ENCODE peak calls at places on chromosomes 5 and 9, in five cellular contexts. One of them, this sample, is unnamed.

GRCh38 chr5:160342413-160342941 is 27.9 kb downstream of the C1QTNF2 start:
- DNase-seq in spleen: no peak
- DNase-seq in HCT116: no peak
- DNase-seq in upper lobe of left lung: no peak
- DNase-seq in breast epithelium: no peak
- DNase-seq in this sample: no peak

GRCh38 chr5:179293276-179293675 is 52.0 kb downstream of the ADAMTS2 start:
- DNase-seq in spleen: peak; percentile 47
- DNase-seq in HCT116: no peak
- DNase-seq in upper lobe of left lung: no peak
- DNase-seq in breast epithelium: no peak
- DNase-seq in this sample: no peak

GRCh38 chr5:1187234-1187949 is 14.0 kb upstream of the SLC6A19 start:
- DNase-seq in spleen: no peak
- DNase-seq in HCT116: no peak
- DNase-seq in upper lobe of left lung: peak; percentile 65
- DNase-seq in breast epithelium: no peak
- DNase-seq in this sample: no peak

GRCh38 chr9:77589046-77589795 is 58.9 kb downstream of the GNA14 start:
- DNase-seq in spleen: no peak
- DNase-seq in HCT116: no peak
- DNase-seq in upper lobe of left lung: no peak
- DNase-seq in breast epithelium: peak; percentile 19
- DNase-seq in this sample: no peak

GRCh38 chr5:139243425-139243965 is 45.3 kb upstream of the SIL1 start:
- DNase-seq in spleen: no peak
- DNase-seq in HCT116: no peak
- DNase-seq in upper lobe of left lung: no peak
- DNase-seq in breast epithelium: no peak
- DNase-seq in this sample: no peak

GRCh38 chr9:35912791-35913400 is 3.6 kb downstream of the SPAAR start:
- DNase-seq in spleen: no peak
- DNase-seq in HCT116: no peak
- DNase-seq in upper lobe of left lung: no peak
- DNase-seq in breast epithelium: no peak
- DNase-seq in this sample: no peak

GRCh38 chr9:34611251-34611810 is 566 bp downstream of the RPP25L start:
- DNase-seq in spleen: no peak
- DNase-seq in HCT116: no peak
- DNase-seq in upper lobe of left lung: no peak
- DNase-seq in breast epithelium: no peak
- DNase-seq in this sample: no peak

GRCh38 chr9:104991144-104991953 is 63.4 kb upstream of the ABCA1 start:
- DNase-seq in spleen: peak; percentile 98
- DNase-seq in HCT116: peak; percentile 28
- DNase-seq in upper lobe of left lung: peak; percentile 99
- DNase-seq in breast epithelium: peak; percentile 88
- DNase-seq in this sample: no peak

GRCh38 chr5:116176124-116176523 is 91.3 kb downstream of the COMMD10 start:
- DNase-seq in spleen: no peak
- DNase-seq in HCT116: peak; percentile 23
- DNase-seq in upper lobe of left lung: no peak
- DNase-seq in breast epithelium: no peak
- DNase-seq in this sample: no peak

GRCh38 chr5:116834796-116835515 is 260.3 kb upstream of the SEMA6A start:
- DNase-seq in spleen: no peak
- DNase-seq in HCT116: no peak
- DNase-seq in upper lobe of left lung: no peak
- DNase-seq in breast epithelium: no peak
- DNase-seq in this sample: no peak

GRCh38 chr5:10456583-10457562 is 15.2 kb downstream of the ROPN1L start:
- DNase-seq in spleen: peak; percentile 39
- DNase-seq in HCT116: no peak
- DNase-seq in upper lobe of left lung: no peak
- DNase-seq in breast epithelium: no peak
- DNase-seq in this sample: no peak

GRCh38 chr5:174159327-174160247 is 114.1 kb downstream of the NSG2 start:
- DNase-seq in spleen: no peak
- DNase-seq in HCT116: peak; percentile 91
- DNase-seq in upper lobe of left lung: no peak
- DNase-seq in breast epithelium: no peak
- DNase-seq in this sample: no peak

GRCh38 chr5:5558593-5558992 is 136.1 kb downstream of the ICE1 start:
- DNase-seq in spleen: no peak
- DNase-seq in HCT116: no peak
- DNase-seq in upper lobe of left lung: no peak
- DNase-seq in breast epithelium: no peak
- DNase-seq in this sample: no peak

GRCh38 chr9:34375901-34376595 is 650 bp downstream of the MYORG start:
- DNase-seq in spleen: peak; percentile 91
- DNase-seq in HCT116: no peak
- DNase-seq in upper lobe of left lung: no peak
- DNase-seq in breast epithelium: peak; percentile 52
- DNase-seq in this sample: peak; percentile 91

GRCh38 chr5:123119334-123119986 is 30.4 kb downstream of the PRDM6 start:
- DNase-seq in spleen: no peak
- DNase-seq in HCT116: peak; percentile 10
- DNase-seq in upper lobe of left lung: peak; percentile 18
- DNase-seq in breast epithelium: no peak
- DNase-seq in this sample: no peak

GRCh38 chr5:5340206-5340729 is 82.2 kb upstream of the ICE1 start:
- DNase-seq in spleen: no peak
- DNase-seq in HCT116: peak; percentile 80
- DNase-seq in upper lobe of left lung: no peak
- DNase-seq in breast epithelium: peak; percentile 72
- DNase-seq in this sample: peak; percentile 94

GRCh38 chr5:452856-453710 is 10.1 kb downstream of the EXOC3 start:
- DNase-seq in spleen: peak; percentile 59
- DNase-seq in HCT116: no peak
- DNase-seq in upper lobe of left lung: no peak
- DNase-seq in breast epithelium: no peak
- DNase-seq in this sample: no peak

GRCh38 chr9:131673531-131673930 is 66.3 kb downstream of the RAPGEF1 start:
- DNase-seq in spleen: no peak
- DNase-seq in HCT116: no peak
- DNase-seq in upper lobe of left lung: no peak
- DNase-seq in breast epithelium: no peak
- DNase-seq in this sample: no peak

GRCh38 chr5:67246108-67246507 is 49.5 kb upstream of the CD180 start:
- DNase-seq in spleen: no peak
- DNase-seq in HCT116: peak; percentile 53
- DNase-seq in upper lobe of left lung: no peak
- DNase-seq in breast epithelium: no peak
- DNase-seq in this sample: no peak

GRCh38 chr5:135030123-135030517 is 3.9 kb downstream of the PITX1 start:
- DNase-seq in spleen: no peak
- DNase-seq in HCT116: no peak
- DNase-seq in upper lobe of left lung: no peak
- DNase-seq in breast epithelium: no peak
- DNase-seq in this sample: no peak

GRCh38 chr5:179533024-179533423 is 17.3 kb upstream of the RUFY1 start:
- DNase-seq in spleen: no peak
- DNase-seq in HCT116: no peak
- DNase-seq in upper lobe of left lung: no peak
- DNase-seq in breast epithelium: no peak
- DNase-seq in this sample: no peak

GRCh38 chr9:123742009-123742767 is 187.7 kb downstream of the DENND1A start:
- DNase-seq in spleen: no peak
- DNase-seq in HCT116: no peak
- DNase-seq in upper lobe of left lung: no peak
- DNase-seq in breast epithelium: no peak
- DNase-seq in this sample: no peak

GRCh38 chr9:28212979-28213378 is 639.7 kb upstream of the C9orf72 start:
- DNase-seq in spleen: no peak
- DNase-seq in HCT116: peak; percentile 24
- DNase-seq in upper lobe of left lung: no peak
- DNase-seq in breast epithelium: no peak
- DNase-seq in this sample: no peak

GRCh38 chr5:41346609-41347008 is 133.3 kb upstream of the C6 start:
- DNase-seq in spleen: no peak
- DNase-seq in HCT116: peak; percentile 3
- DNase-seq in upper lobe of left lung: no peak
- DNase-seq in breast epithelium: no peak
- DNase-seq in this sample: no peak

GRCh38 chr5:158017433-158017832 is 158.5 kb upstream of the CLINT1 start:
- DNase-seq in spleen: no peak
- DNase-seq in HCT116: no peak
- DNase-seq in upper lobe of left lung: no peak
- DNase-seq in breast epithelium: no peak
- DNase-seq in this sample: no peak

GRCh38 chr5:154371687-154372086 is 74.1 kb upstream of the SAP30L start:
- DNase-seq in spleen: no peak
- DNase-seq in HCT116: no peak
- DNase-seq in upper lobe of left lung: no peak
- DNase-seq in breast epithelium: no peak
- DNase-seq in this sample: no peak

GRCh38 chr5:168578006-168578405 is 1.2 kb downstream of the PANK3 start:
- DNase-seq in spleen: no peak
- DNase-seq in HCT116: no peak
- DNase-seq in upper lobe of left lung: no peak
- DNase-seq in breast epithelium: no peak
- DNase-seq in this sample: no peak

GRCh38 chr9:7560669-7561305 is 238.8 kb downstream of the DMAC1 start:
- DNase-seq in spleen: no peak
- DNase-seq in HCT116: no peak
- DNase-seq in upper lobe of left lung: no peak
- DNase-seq in breast epithelium: no peak
- DNase-seq in this sample: no peak

GRCh38 chr5:53151713-53152458 is 42.3 kb upstream of the MOCS2 start:
- DNase-seq in spleen: no peak
- DNase-seq in HCT116: no peak
- DNase-seq in upper lobe of left lung: no peak
- DNase-seq in breast epithelium: no peak
- DNase-seq in this sample: no peak

GRCh38 chr9:96304230-96304629 is 2.3 kb upstream of the HSD17B3 start:
- DNase-seq in spleen: no peak
- DNase-seq in HCT116: no peak
- DNase-seq in upper lobe of left lung: no peak
- DNase-seq in breast epithelium: no peak
- DNase-seq in this sample: no peak

GRCh38 chr9:96305171-96305570 is 3.2 kb upstream of the HSD17B3 start:
- DNase-seq in spleen: no peak
- DNase-seq in HCT116: no peak
- DNase-seq in upper lobe of left lung: no peak
- DNase-seq in breast epithelium: no peak
- DNase-seq in this sample: no peak

GRCh38 chr9:96294146-96294545 is 7.8 kb downstream of the HSD17B3 start:
- DNase-seq in spleen: no peak
- DNase-seq in HCT116: no peak
- DNase-seq in upper lobe of left lung: no peak
- DNase-seq in breast epithelium: no peak
- DNase-seq in this sample: no peak

GRCh38 chr9:96302021-96302420 is at the start of gene HSD17B3:
- DNase-seq in spleen: no peak
- DNase-seq in HCT116: no peak
- DNase-seq in upper lobe of left lung: no peak
- DNase-seq in breast epithelium: no peak
- DNase-seq in this sample: no peak

GRCh38 chr9:96299823-96300222 is 2.2 kb downstream of the HSD17B3 start:
- DNase-seq in spleen: no peak
- DNase-seq in HCT116: peak; percentile 16
- DNase-seq in upper lobe of left lung: no peak
- DNase-seq in breast epithelium: no peak
- DNase-seq in this sample: no peak
- TF ChIP-seq POLR2AphosphoS5 in spleen: no peak
- TF ChIP-seq POLR2AphosphoS5 in HCT116: no peak
- TF ChIP-seq POLR2AphosphoS5 in upper lobe of left lung: no peak
- TF ChIP-seq POLR2AphosphoS5 in breast epithelium: no peak
- TF ChIP-seq POLR2AphosphoS5 in this sample: no peak

DNA sequence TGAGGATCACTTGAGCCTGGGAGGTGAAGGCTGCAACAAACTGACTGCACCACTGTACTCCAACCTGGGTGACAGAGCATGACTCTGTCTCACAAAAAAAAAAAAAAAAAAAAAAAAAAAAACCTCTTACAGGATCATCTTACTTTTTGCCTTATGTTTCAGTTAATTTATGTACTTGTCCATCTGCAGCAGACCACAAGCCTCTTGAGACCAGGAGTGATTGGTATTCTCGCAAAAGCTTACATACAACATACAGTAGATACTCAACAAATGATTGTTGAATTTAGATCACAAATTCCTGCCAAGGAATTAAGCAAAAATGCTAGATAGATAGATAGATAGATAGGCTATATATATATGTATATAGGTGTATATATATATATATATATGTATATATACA is 12.4 kb downstream of the CEMIP2 start:
- DNase-seq in spleen: no peak
- DNase-seq in HCT116: no peak
- DNase-seq in upper lobe of left lung: no peak
- DNase-seq in breast epithelium: no peak
- DNase-seq in this sample: no peak
- H3K4me1 ChIP-seq in spleen: no peaks in the 10 kb centered on the region
- H3K4me1 ChIP-seq in HCT116: peaks cover 20% of the 10 kb centered on the region
- H3K4me1 ChIP-seq in upper lobe of left lung: peaks cover 45% of the 10 kb centered on the region
- H3K4me1 ChIP-seq in breast epithelium: no peaks in the 10 kb centered on the region
- H3K4me1 ChIP-seq in this sample: peaks cover 5% of the 10 kb centered on the region

DNA sequence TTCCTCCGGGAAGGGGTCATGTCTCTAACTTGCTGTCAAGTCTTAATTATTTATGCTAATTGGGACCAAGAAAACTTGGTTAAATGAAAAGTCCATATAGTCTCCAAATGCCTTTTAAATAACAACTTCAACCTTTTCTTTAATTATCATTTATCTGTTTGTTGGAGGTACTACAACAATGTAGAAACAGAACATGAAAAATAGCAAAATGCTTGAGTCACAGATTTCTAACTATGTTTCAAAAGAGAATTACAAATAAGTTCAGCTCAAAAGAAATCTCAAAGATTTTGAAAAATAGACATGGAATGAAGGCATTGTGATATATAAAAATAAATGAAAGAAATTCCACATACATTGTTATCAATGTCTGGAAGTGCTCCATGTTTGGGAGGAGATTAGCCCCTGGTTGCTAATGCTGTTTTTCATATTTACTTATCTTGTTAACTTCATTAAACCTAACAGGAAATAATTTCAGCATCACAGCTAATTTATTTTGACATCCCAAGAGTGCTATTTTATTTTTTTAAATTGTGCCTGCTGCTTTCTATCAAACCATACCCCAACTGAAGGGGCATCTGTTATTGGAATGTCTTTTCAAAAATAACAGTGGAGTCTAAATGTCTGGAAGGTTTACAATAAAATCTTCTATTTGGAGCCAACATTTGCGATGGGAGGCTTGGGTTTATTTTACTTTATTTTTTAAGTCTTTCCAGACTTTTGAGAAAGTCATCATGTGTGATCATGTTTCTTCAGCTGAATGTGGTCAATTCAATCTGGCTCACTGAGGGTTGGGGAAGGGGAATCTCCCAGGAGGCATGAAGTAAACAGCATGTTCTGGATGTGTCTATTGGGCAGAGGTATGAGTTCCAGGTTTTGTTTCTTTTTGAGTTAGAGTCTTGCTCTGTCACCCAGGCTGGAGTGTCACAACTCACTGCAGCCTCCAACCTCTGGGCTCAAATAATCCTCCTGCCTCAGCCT is 53.2 kb upstream of the ANKRD55 start:
- DNase-seq in spleen: no peak
- DNase-seq in HCT116: no peak
- DNase-seq in upper lobe of left lung: no peak
- DNase-seq in breast epithelium: no peak
- DNase-seq in this sample: no peak
- TF ChIP-seq POLR2AphosphoS5 in spleen: no peak
- TF ChIP-seq POLR2AphosphoS5 in HCT116: no peak
- TF ChIP-seq POLR2AphosphoS5 in upper lobe of left lung: no peak
- TF ChIP-seq POLR2AphosphoS5 in breast epithelium: no peak
- TF ChIP-seq POLR2AphosphoS5 in this sample: no peak

GRCh38 chr9:81683704-81684103 is 5.6 kb downstream of the TLE1 start:
- DNase-seq in spleen: no peak
- DNase-seq in HCT116: no peak
- DNase-seq in upper lobe of left lung: no peak
- DNase-seq in breast epithelium: no peak
- DNase-seq in this sample: no peak
- H3K4me1 ChIP-seq in spleen: peaks cover 27% of the 10 kb centered on the region
- H3K4me1 ChIP-seq in HCT116: peaks cover 7% of the 10 kb centered on the region
- H3K4me1 ChIP-seq in upper lobe of left lung: peaks cover 24% of the 10 kb centered on the region
- H3K4me1 ChIP-seq in breast epithelium: peaks cover 8% of the 10 kb centered on the region
- H3K4me1 ChIP-seq in this sample: peaks cover 71% of the 10 kb centered on the region